ENCODE peak calls at places on chromosomes 2 and 18, in four cellular contexts. J is stimulated activated CD4-positive, alpha-beta T cell treated with anti-CD3 and anti-CD28 coated beads, Interleukin-15, amount 100 ng/mL, for 1 hour; R is endothelial cell of umbilical vein; B is GDM1. W is an unnamed sample.

GRCh38 chr2:35688298-35688697 is 667.3 kb upstream of the CRIM1 start:
- DNase-seq in R (no peak), B (no peak), J (no peak), W (no peak)

GRCh38 chr2:31980674-31981356 is 30.0 kb downstream of the MEMO1 start:
- DNase-seq in R (peak), B (peak), J (no peak), W (peak)

GRCh38 chr2:233513953-233514655 is 52.5 kb downstream of the USP40 start:
- DNase-seq in R (no peak), J (no peak), B (no peak), W (no peak)

GRCh38 chr2:71963295-71963694 is 184.4 kb downstream of the CYP26B1 start:
- DNase-seq in J (no peak), B (no peak), R (no peak), W (no peak)

GRCh38 chr18:58049000-58049688 is 5.1 kb downstream of the NEDD4L start:
- DNase-seq in B (no peak), R (no peak), J (no peak), W (no peak)

GRCh38 chr2:45882707-45883106 is 231.2 kb downstream of the PRKCE start:
- DNase-seq in B (no peak), R (no peak), J (no peak), W (no peak)

GRCh38 chr2:71100195-71100964 is 29.6 kb downstream of the MCEE start:
- DNase-seq in B (peak), J (peak), R (peak), W (peak)

GRCh38 chr2:215847056-215847455 is 166.3 kb downstream of the MREG start:
- DNase-seq in R (peak), J (no peak), B (no peak), W (no peak)

GRCh38 chr2:75211371-75211770 is 12.1 kb upstream of the TACR1 start:
- DNase-seq in B (no peak), J (no peak), R (no peak), W (no peak)

GRCh38 chr2:234331966-234332365 is 164.9 kb downstream of the ARL4C start:
- DNase-seq in B (no peak), R (no peak), J (no peak), W (no peak)

GRCh38 chr2:102355526-102356380 is at the start of gene IL18R1:
- DNase-seq in R (peak), J (peak), B (peak), W (peak)

GRCh38 chr2:223870840-223871618 is 33.6 kb upstream of the AP1S3 start:
- DNase-seq in R (no peak), J (no peak), B (no peak), W (peak)

GRCh38 chr2:9008951-9009664 is 5.6 kb upstream of the MBOAT2 start:
- DNase-seq in B (no peak), J (no peak), R (no peak), W (no peak)

GRCh38 chr18:61887838-61888237 is 5.0 kb downstream of the RNF152 start:
- DNase-seq in R (no peak), B (no peak), J (no peak), W (no peak)

GRCh38 chr2:20576598-20577115 is 74.2 kb downstream of the HS1BP3 start:
- DNase-seq in B (no peak), J (no peak), R (peak), W (no peak)

GRCh38 chr2:235049069-235049468 is 97.3 kb downstream of the SH3BP4 start:
- DNase-seq in B (no peak), R (no peak), J (no peak), W (no peak)

GRCh38 chr2:97742381-97742847 is 29.0 kb downstream of the ZAP70 start:
- DNase-seq in R (peak), B (no peak), J (no peak), W (no peak)

GRCh38 chr2:209636066-209636465 is 135.6 kb upstream of the UNC80 start:
- DNase-seq in J (no peak), R (no peak), B (no peak), W (no peak)

W was measured in Kasumi-1.